ENCODE peak calls at places on chromosome 17, in five cellular contexts. One of them, this sample, is unnamed.

GRCh38 chr17:17670701-17671319 is 10.4 kb upstream of the RAI1 start:
- DNase-seq in EL: no peak
- DNase-seq in mucosa of descending colon: no peak
- DNase-seq in stimulated activated CD4-positive, alpha-beta T cell treated with anti-CD3 and anti-CD28 coated beads, Interleukin-2, amount 100 ng/mL, for 4 hours: no peak
- DNase-seq in endothelial cell of umbilical vein: no peak
- DNase-seq in this sample: no peak

GRCh38 chr17:71237903-71238538 is 882.8 kb upstream of the SOX9 start:
- DNase-seq in EL: peak; percentile 49
- DNase-seq in mucosa of descending colon: no peak
- DNase-seq in stimulated activated CD4-positive, alpha-beta T cell treated with anti-CD3 and anti-CD28 coated beads, Interleukin-2, amount 100 ng/mL, for 4 hours: no peak
- DNase-seq in endothelial cell of umbilical vein: no peak
- DNase-seq in this sample: peak; percentile 53

GRCh38 chr17:81566461-81567126 is 14.4 kb upstream of the FAAP100 start:
- DNase-seq in EL: peak; percentile 97
- DNase-seq in mucosa of descending colon: peak; percentile 83
- DNase-seq in stimulated activated CD4-positive, alpha-beta T cell treated with anti-CD3 and anti-CD28 coated beads, Interleukin-2, amount 100 ng/mL, for 4 hours: no peak
- DNase-seq in endothelial cell of umbilical vein: peak; percentile 97
- DNase-seq in this sample: peak; percentile 90

GRCh38 chr17:64134996-64135395 is 5.1 kb upstream of the ERN1 start:
- DNase-seq in EL: no peak
- DNase-seq in mucosa of descending colon: no peak
- DNase-seq in stimulated activated CD4-positive, alpha-beta T cell treated with anti-CD3 and anti-CD28 coated beads, Interleukin-2, amount 100 ng/mL, for 4 hours: no peak
- DNase-seq in endothelial cell of umbilical vein: no peak
- DNase-seq in this sample: no peak

GRCh38 chr17:7443499-7444485 is 1.1 kb upstream of the CHRNB1 start:
- DNase-seq in EL: peak; percentile 44
- DNase-seq in mucosa of descending colon: no peak
- DNase-seq in stimulated activated CD4-positive, alpha-beta T cell treated with anti-CD3 and anti-CD28 coated beads, Interleukin-2, amount 100 ng/mL, for 4 hours: no peak
- DNase-seq in endothelial cell of umbilical vein: peak; percentile 14
- DNase-seq in this sample: peak; percentile 80

GRCh38 chr17:47203984-47204721 is 5.0 kb upstream of the MYL4 start:
- DNase-seq in EL: peak; percentile 54
- DNase-seq in mucosa of descending colon: no peak
- DNase-seq in stimulated activated CD4-positive, alpha-beta T cell treated with anti-CD3 and anti-CD28 coated beads, Interleukin-2, amount 100 ng/mL, for 4 hours: peak; percentile 29
- DNase-seq in endothelial cell of umbilical vein: no peak
- DNase-seq in this sample: peak; percentile 73

GRCh38 chr17:50614471-50615051 is 20.1 kb upstream of the ABCC3 start:
- DNase-seq in EL: no peak
- DNase-seq in mucosa of descending colon: no peak
- DNase-seq in stimulated activated CD4-positive, alpha-beta T cell treated with anti-CD3 and anti-CD28 coated beads, Interleukin-2, amount 100 ng/mL, for 4 hours: no peak
- DNase-seq in endothelial cell of umbilical vein: no peak
- DNase-seq in this sample: no peak

GRCh38 chr17:58304735-58305486 is 23.7 kb downstream of the TSPOAP1 start:
- DNase-seq in EL: no peak
- DNase-seq in mucosa of descending colon: no peak
- DNase-seq in stimulated activated CD4-positive, alpha-beta T cell treated with anti-CD3 and anti-CD28 coated beads, Interleukin-2, amount 100 ng/mL, for 4 hours: no peak
- DNase-seq in endothelial cell of umbilical vein: no peak
- DNase-seq in this sample: no peak

GRCh38 chr17:31286587-31286986 is 10.5 kb downstream of the OMG start:
- DNase-seq in EL: no peak
- DNase-seq in mucosa of descending colon: no peak
- DNase-seq in stimulated activated CD4-positive, alpha-beta T cell treated with anti-CD3 and anti-CD28 coated beads, Interleukin-2, amount 100 ng/mL, for 4 hours: no peak
- DNase-seq in endothelial cell of umbilical vein: no peak
- DNase-seq in this sample: no peak

GRCh38 chr17:55845385-55845784 is 94.5 kb downstream of the PCTP start:
- DNase-seq in EL: peak; percentile 49
- DNase-seq in mucosa of descending colon: peak; percentile 50
- DNase-seq in stimulated activated CD4-positive, alpha-beta T cell treated with anti-CD3 and anti-CD28 coated beads, Interleukin-2, amount 100 ng/mL, for 4 hours: no peak
- DNase-seq in endothelial cell of umbilical vein: peak; percentile 26
- DNase-seq in this sample: peak; percentile 47

GRCh38 chr17:4988168-4988567 is 693 bp upstream of the CAMTA2 start:
- DNase-seq in EL: no peak
- DNase-seq in mucosa of descending colon: no peak
- DNase-seq in stimulated activated CD4-positive, alpha-beta T cell treated with anti-CD3 and anti-CD28 coated beads, Interleukin-2, amount 100 ng/mL, for 4 hours: no peak
- DNase-seq in endothelial cell of umbilical vein: no peak
- DNase-seq in this sample: no peak

GRCh38 chr17:77449908-77450741 is 309.4 kb downstream of the SEC14L1 start:
- DNase-seq in EL: peak; percentile 86
- DNase-seq in mucosa of descending colon: peak; percentile 81
- DNase-seq in stimulated activated CD4-positive, alpha-beta T cell treated with anti-CD3 and anti-CD28 coated beads, Interleukin-2, amount 100 ng/mL, for 4 hours: peak; percentile 73
- DNase-seq in endothelial cell of umbilical vein: no peak
- DNase-seq in this sample: peak; percentile 87

GRCh38 chr17:73783382-73783766 is 139.1 kb upstream of the SDK2 start:
- DNase-seq in EL: no peak
- DNase-seq in mucosa of descending colon: no peak
- DNase-seq in stimulated activated CD4-positive, alpha-beta T cell treated with anti-CD3 and anti-CD28 coated beads, Interleukin-2, amount 100 ng/mL, for 4 hours: no peak
- DNase-seq in endothelial cell of umbilical vein: no peak
- DNase-seq in this sample: no peak

GRCh38 chr17:8995711-8996110 is 25.6 kb upstream of the NTN1 start:
- DNase-seq in EL: no peak
- DNase-seq in mucosa of descending colon: no peak
- DNase-seq in stimulated activated CD4-positive, alpha-beta T cell treated with anti-CD3 and anti-CD28 coated beads, Interleukin-2, amount 100 ng/mL, for 4 hours: no peak
- DNase-seq in endothelial cell of umbilical vein: no peak
- DNase-seq in this sample: no peak

GRCh38 chr17:33531311-33531710 is 238.2 kb upstream of the ASIC2 start:
- DNase-seq in EL: no peak
- DNase-seq in mucosa of descending colon: no peak
- DNase-seq in stimulated activated CD4-positive, alpha-beta T cell treated with anti-CD3 and anti-CD28 coated beads, Interleukin-2, amount 100 ng/mL, for 4 hours: no peak
- DNase-seq in endothelial cell of umbilical vein: no peak
- DNase-seq in this sample: no peak

GRCh38 chr17:72191901-72192300 is 71.1 kb downstream of the SOX9 start:
- DNase-seq in EL: no peak
- DNase-seq in mucosa of descending colon: no peak
- DNase-seq in stimulated activated CD4-positive, alpha-beta T cell treated with anti-CD3 and anti-CD28 coated beads, Interleukin-2, amount 100 ng/mL, for 4 hours: no peak
- DNase-seq in endothelial cell of umbilical vein: no peak
- DNase-seq in this sample: no peak

GRCh38 chr17:7885357-7886226 is 3.0 kb upstream of the CHD3 start:
- DNase-seq in EL: peak; percentile 69
- DNase-seq in mucosa of descending colon: peak; percentile 61
- DNase-seq in stimulated activated CD4-positive, alpha-beta T cell treated with anti-CD3 and anti-CD28 coated beads, Interleukin-2, amount 100 ng/mL, for 4 hours: no peak
- DNase-seq in endothelial cell of umbilical vein: peak; percentile 50
- DNase-seq in this sample: no peak

GRCh38 chr17:61325382-61326073 is 74.1 kb upstream of the TBX2 start:
- DNase-seq in EL: peak; percentile 75
- DNase-seq in mucosa of descending colon: no peak
- DNase-seq in stimulated activated CD4-positive, alpha-beta T cell treated with anti-CD3 and anti-CD28 coated beads, Interleukin-2, amount 100 ng/mL, for 4 hours: no peak
- DNase-seq in endothelial cell of umbilical vein: no peak
- DNase-seq in this sample: peak; percentile 93

GRCh38 chr17:76333673-76334505 is 19.8 kb downstream of the PRPSAP1 start:
- DNase-seq in EL: no peak
- DNase-seq in mucosa of descending colon: no peak
- DNase-seq in stimulated activated CD4-positive, alpha-beta T cell treated with anti-CD3 and anti-CD28 coated beads, Interleukin-2, amount 100 ng/mL, for 4 hours: no peak
- DNase-seq in endothelial cell of umbilical vein: no peak
- DNase-seq in this sample: no peak

GRCh38 chr17:7043544-7044268 is at the start of gene SLC16A11:
- DNase-seq in EL: no peak
- DNase-seq in mucosa of descending colon: peak; percentile 43
- DNase-seq in stimulated activated CD4-positive, alpha-beta T cell treated with anti-CD3 and anti-CD28 coated beads, Interleukin-2, amount 100 ng/mL, for 4 hours: no peak
- DNase-seq in endothelial cell of umbilical vein: peak; percentile 42
- DNase-seq in this sample: no peak

GRCh38 chr17:15973016-15973415 is 26.5 kb downstream of the ZSWIM7 start:
- DNase-seq in EL: no peak
- DNase-seq in mucosa of descending colon: no peak
- DNase-seq in stimulated activated CD4-positive, alpha-beta T cell treated with anti-CD3 and anti-CD28 coated beads, Interleukin-2, amount 100 ng/mL, for 4 hours: no peak
- DNase-seq in endothelial cell of umbilical vein: no peak
- DNase-seq in this sample: no peak

GRCh38 chr17:16319969-16320368 is 33.3 kb downstream of the CENPV start:
- DNase-seq in EL: no peak
- DNase-seq in mucosa of descending colon: no peak
- DNase-seq in stimulated activated CD4-positive, alpha-beta T cell treated with anti-CD3 and anti-CD28 coated beads, Interleukin-2, amount 100 ng/mL, for 4 hours: no peak
- DNase-seq in endothelial cell of umbilical vein: no peak
- DNase-seq in this sample: no peak

GRCh38 chr17:29241015-29241963 is 5.4 kb upstream of the CRYBA1 start:
- DNase-seq in EL: peak; percentile 98
- DNase-seq in mucosa of descending colon: peak; percentile 21
- DNase-seq in stimulated activated CD4-positive, alpha-beta T cell treated with anti-CD3 and anti-CD28 coated beads, Interleukin-2, amount 100 ng/mL, for 4 hours: no peak
- DNase-seq in endothelial cell of umbilical vein: peak; percentile 82
- DNase-seq in this sample: peak; percentile 97

GRCh38 chr17:67601897-67602296 is 115.8 kb upstream of the NOL11 start:
- DNase-seq in EL: no peak
- DNase-seq in mucosa of descending colon: no peak
- DNase-seq in stimulated activated CD4-positive, alpha-beta T cell treated with anti-CD3 and anti-CD28 coated beads, Interleukin-2, amount 100 ng/mL, for 4 hours: no peak
- DNase-seq in endothelial cell of umbilical vein: peak; percentile 56
- DNase-seq in this sample: peak; percentile 25

GRCh38 chr17:41937970-41938851 is 7.8 kb downstream of the ODAD4 start:
- DNase-seq in EL: no peak
- DNase-seq in mucosa of descending colon: no peak
- DNase-seq in stimulated activated CD4-positive, alpha-beta T cell treated with anti-CD3 and anti-CD28 coated beads, Interleukin-2, amount 100 ng/mL, for 4 hours: no peak
- DNase-seq in endothelial cell of umbilical vein: no peak
- DNase-seq in this sample: no peak

GRCh38 chr17:73067075-73067474 is 25.4 kb downstream of the SLC39A11 start:
- DNase-seq in EL: no peak
- DNase-seq in mucosa of descending colon: no peak
- DNase-seq in stimulated activated CD4-positive, alpha-beta T cell treated with anti-CD3 and anti-CD28 coated beads, Interleukin-2, amount 100 ng/mL, for 4 hours: no peak
- DNase-seq in endothelial cell of umbilical vein: no peak
- DNase-seq in this sample: no peak

GRCh38 chr17:73396429-73397277 is 84.9 kb upstream of the CDC42EP4 start:
- DNase-seq in EL: no peak
- DNase-seq in mucosa of descending colon: no peak
- DNase-seq in stimulated activated CD4-positive, alpha-beta T cell treated with anti-CD3 and anti-CD28 coated beads, Interleukin-2, amount 100 ng/mL, for 4 hours: no peak
- DNase-seq in endothelial cell of umbilical vein: no peak
- DNase-seq in this sample: no peak

GRCh38 chr17:64315032-64315490 is 52.0 kb upstream of the TEX2 start:
- DNase-seq in EL: no peak
- DNase-seq in mucosa of descending colon: peak; percentile 70
- DNase-seq in stimulated activated CD4-positive, alpha-beta T cell treated with anti-CD3 and anti-CD28 coated beads, Interleukin-2, amount 100 ng/mL, for 4 hours: no peak
- DNase-seq in endothelial cell of umbilical vein: peak; percentile 90
- DNase-seq in this sample: peak; percentile 94

GRCh38 chr17:29582254-29582765 is 7.1 kb downstream of the GIT1 start:
- DNase-seq in EL: no peak
- DNase-seq in mucosa of descending colon: no peak
- DNase-seq in stimulated activated CD4-positive, alpha-beta T cell treated with anti-CD3 and anti-CD28 coated beads, Interleukin-2, amount 100 ng/mL, for 4 hours: no peak
- DNase-seq in endothelial cell of umbilical vein: no peak
- DNase-seq in this sample: no peak

GRCh38 chr17:12193336-12193735 is 172.7 kb downstream of the MAP2K4 start:
- DNase-seq in EL: no peak
- DNase-seq in mucosa of descending colon: no peak
- DNase-seq in stimulated activated CD4-positive, alpha-beta T cell treated with anti-CD3 and anti-CD28 coated beads, Interleukin-2, amount 100 ng/mL, for 4 hours: no peak
- DNase-seq in endothelial cell of umbilical vein: no peak
- DNase-seq in this sample: no peak

GRCh38 chr17:72401883-72402726 is 281.3 kb downstream of the SOX9 start:
- DNase-seq in EL: no peak
- DNase-seq in mucosa of descending colon: no peak
- DNase-seq in stimulated activated CD4-positive, alpha-beta T cell treated with anti-CD3 and anti-CD28 coated beads, Interleukin-2, amount 100 ng/mL, for 4 hours: no peak
- DNase-seq in endothelial cell of umbilical vein: no peak
- DNase-seq in this sample: no peak

GRCh38 chr17:73354423-73355284 is 42.9 kb upstream of the CDC42EP4 start:
- DNase-seq in EL: no peak
- DNase-seq in mucosa of descending colon: no peak
- DNase-seq in stimulated activated CD4-positive, alpha-beta T cell treated with anti-CD3 and anti-CD28 coated beads, Interleukin-2, amount 100 ng/mL, for 4 hours: no peak
- DNase-seq in endothelial cell of umbilical vein: no peak
- DNase-seq in this sample: no peak

GRCh38 chr17:50488880-50489279 is 10.2 kb downstream of the RSAD1 start:
- DNase-seq in EL: no peak
- DNase-seq in mucosa of descending colon: no peak
- DNase-seq in stimulated activated CD4-positive, alpha-beta T cell treated with anti-CD3 and anti-CD28 coated beads, Interleukin-2, amount 100 ng/mL, for 4 hours: no peak
- DNase-seq in endothelial cell of umbilical vein: no peak
- DNase-seq in this sample: no peak

GRCh38 chr17:78725448-78726021 is 56.5 kb downstream of the CYTH1 start:
- DNase-seq in EL: no peak
- DNase-seq in mucosa of descending colon: no peak
- DNase-seq in stimulated activated CD4-positive, alpha-beta T cell treated with anti-CD3 and anti-CD28 coated beads, Interleukin-2, amount 100 ng/mL, for 4 hours: no peak
- DNase-seq in endothelial cell of umbilical vein: no peak
- DNase-seq in this sample: no peak

GRCh38 chr17:80476877-80477646 is 655 bp upstream of the NPTX1 start:
- DNase-seq in EL: no peak
- DNase-seq in mucosa of descending colon: no peak
- DNase-seq in stimulated activated CD4-positive, alpha-beta T cell treated with anti-CD3 and anti-CD28 coated beads, Interleukin-2, amount 100 ng/mL, for 4 hours: no peak
- DNase-seq in endothelial cell of umbilical vein: no peak
- DNase-seq in this sample: no peak

GRCh38 chr17:75771334-75772281 is 6.6 kb upstream of the GALK1 start:
- DNase-seq in EL: no peak
- DNase-seq in mucosa of descending colon: peak; percentile 65
- DNase-seq in stimulated activated CD4-positive, alpha-beta T cell treated with anti-CD3 and anti-CD28 coated beads, Interleukin-2, amount 100 ng/mL, for 4 hours: no peak
- DNase-seq in endothelial cell of umbilical vein: no peak
- DNase-seq in this sample: peak; percentile 46

This sample was measured in fibroblast of mammary gland.